ENCODE peak calls at places on chromosomes 6 and 20, in six cellular contexts. O is H9, N is brain microvascular endothelial cell, F is heart right ventricle, K is HL-60, C is heart left ventricle. G is an unnamed sample.

GRCh38 chr6:75397806-75398465 is 95.7 kb downstream of the FILIP1 start:
- DNase-seq in K (no peak), N (no peak), C (no peak), O (no peak), F (no peak), G (no peak)

GRCh38 chr20:11849976-11850670 is 67.6 kb upstream of the BTBD3 start:
- DNase-seq in K (no peak), F (no peak), N (peak), O (no peak), C (no peak), G (no peak)

GRCh38 chr20:45833883-45834796 is 541 bp downstream of the SNX21 start:
- DNase-seq in C (peak), O (peak), F (peak), N (no peak), K (no peak), G (no peak)

GRCh38 chr6:136341367-136341766 is 51.7 kb upstream of the BCLAF1 start:
- DNase-seq in K (no peak), F (no peak), N (no peak), C (no peak), O (no peak), G (no peak)

GRCh38 chr6:106805017-106805335 is 169.6 kb downstream of the CD24 start:
- DNase-seq in O (no peak), K (no peak), N (no peak), C (no peak), F (no peak), G (no peak)

GRCh38 chr20:54688476-54688875 is 213.1 kb downstream of the DOK5 start:
- DNase-seq in N (no peak), F (no peak), O (no peak), K (no peak), C (no peak), G (no peak)

GRCh38 chr6:16669227-16669626 is 92.0 kb downstream of the ATXN1 start:
- DNase-seq in K (no peak), C (no peak), N (peak), O (no peak), F (no peak), G (no peak)

GRCh38 chr20:53681352-53682212 is 87.9 kb upstream of the ZNF217 start:
- DNase-seq in C (no peak), O (no peak), F (no peak), K (no peak), N (no peak), G (no peak)

GRCh38 chr6:11900662-11901598 is 111.2 kb upstream of the HIVEP1 start:
- DNase-seq in N (no peak), C (no peak), F (no peak), O (no peak), K (no peak), G (no peak)

GRCh38 chr6:31836676-31837611 is 9.4 kb downstream of the HSPA1B start:
- DNase-seq in F (no peak), N (no peak), O (no peak), K (no peak), C (no peak), G (no peak)

GRCh38 chr6:50819906-50820589 is 1.4 kb downstream of the TFAP2B start:
- DNase-seq in K (no peak), N (no peak), O (peak), F (no peak), C (no peak), G (no peak)

GRCh38 chr6:36608788-36609563 is 14.8 kb downstream of the SRSF3 start:
- DNase-seq in N (no peak), K (no peak), C (no peak), F (no peak), O (no peak), G (no peak)

GRCh38 chr20:1832634-1833033 is 62.6 kb upstream of the SIRPA start:
- DNase-seq in N (no peak), K (no peak), C (no peak), O (no peak), F (no peak), G (no peak)

GRCh38 chr6:56241106-56241812 is 6.1 kb downstream of the COL21A1 start:
- DNase-seq in F (no peak), K (no peak), O (no peak), N (no peak), C (no peak), G (no peak)

GRCh38 chr6:116426551-116426950 is 34.6 kb upstream of the CALHM6 start:
- DNase-seq in K (no peak), F (no peak), O (no peak), C (no peak), N (no peak), G (no peak)

GRCh38 chr6:117444600-117444999 is 18.9 kb upstream of the ROS1 start:
- DNase-seq in K (no peak), F (no peak), C (no peak), O (no peak), N (no peak), G (no peak)

GRCh38 chr20:49712118-49712517 is 1.6 kb downstream of the B4GALT5 start:
- DNase-seq in O (no peak), K (no peak), C (no peak), N (no peak), F (no peak), G (no peak)

GRCh38 chr6:158279615-158280014 is 32.6 kb upstream of the TULP4 start:
- DNase-seq in O (no peak), F (peak), C (no peak), N (no peak), K (no peak), G (no peak)

GRCh38 chr20:14830466-14830865 is 493.1 kb upstream of the FLRT3 start:
- DNase-seq in F (no peak), K (no peak), N (no peak), C (no peak), O (no peak), G (no peak)

GRCh38 chr6:44010411-44011349 is 116.6 kb downstream of the MRPL14 start:
- DNase-seq in N (peak), C (peak), O (no peak), K (peak), F (peak), G (no peak)

GRCh38 chr6:89298680-89299450 is 16.2 kb downstream of the GABRR2 start:
- DNase-seq in F (no peak), O (no peak), C (no peak), N (peak), K (no peak), G (no peak)

GRCh38 chr20:36439040-36439730 is 102.1 kb upstream of the MYL9 start:
- DNase-seq in F (peak), N (peak), C (peak), K (peak), O (peak), G (no peak)

GRCh38 chr6:14671261-14671681 is 553.7 kb downstream of the CD83 start:
- DNase-seq in C (no peak), N (no peak), O (no peak), K (no peak), F (peak), G (no peak)

GRCh38 chr6:45806172-45806571 is 209.5 kb downstream of the CLIC5 start:
- DNase-seq in N (no peak), K (no peak), C (no peak), O (no peak), F (no peak), G (no peak)

GRCh38 chr6:120363429-120363828 is 970.9 kb downstream of the TBC1D32 start:
- DNase-seq in C (no peak), F (no peak), K (no peak), O (peak), N (no peak), G (no peak)

GRCh38 chr6:129605962-129606361 is 104.0 kb downstream of the ARHGAP18 start:
- DNase-seq in O (no peak), C (no peak), F (no peak), N (no peak), K (no peak), G (no peak)

GRCh38 chr20:7217606-7218005 is 450.1 kb downstream of the BMP2 start:
- DNase-seq in N (no peak), O (no peak), F (no peak), C (no peak), K (no peak), G (no peak)

GRCh38 chr6:63573899-63574553 is 1.7 kb downstream of the LOC128125822 start:
- DNase-seq in K (peak), O (peak), C (no peak), N (peak), F (peak), G (no peak)

GRCh38 chr6:44294832-44295791 is 18.0 kb downstream of the AARS2 start:
- DNase-seq in O (no peak), K (no peak), N (no peak), C (no peak), F (no peak), G (no peak)

GRCh38 chr6:45495404-45496084 is 117.8 kb upstream of the SUPT3H start:
- DNase-seq in K (peak), C (no peak), F (no peak), O (no peak), N (no peak), G (no peak)

GRCh38 chr6:10837009-10837691 is 1.2 kb downstream of the MAK start:
- DNase-seq in C (peak), N (peak), F (peak), K (no peak), O (peak), G (no peak)

GRCh38 chr6:166500246-166500645 is 86.2 kb downstream of the RAMACL start:
- DNase-seq in C (no peak), N (no peak), F (no peak), O (no peak), K (no peak), G (no peak)

GRCh38 chr20:63580796-63581461 is 6.9 kb upstream of the HELZ2 start:
- DNase-seq in C (no peak), N (peak), O (peak), F (no peak), K (peak), G (no peak)

GRCh38 chr6:113018351-113019151 is 671.4 kb downstream of the RFPL4B start:
- DNase-seq in N (peak), K (no peak), F (peak), O (no peak), C (no peak), G (no peak)

GRCh38 chr20:22684763-22685443 is 100.5 kb upstream of the FOXA2 start:
- DNase-seq in K (no peak), C (no peak), F (no peak), O (no peak), N (no peak), G (no peak)
- TF ChIP-seq CTCF in K (no peak), C (no peak), F (no peak), O (peak), N (no peak), G (no peak)

GRCh38 chr20:57335392-57335791 is 5.8 kb downstream of the SPO11 start:
- DNase-seq in C (no peak), K (no peak), O (no peak), F (no peak), N (no peak), G (no peak)

GRCh38 chr20:57329608-57330221 is at the start of gene SPO11:
- DNase-seq in N (no peak), K (no peak), C (no peak), O (peak), F (no peak), G (no peak)

GRCh38 chr20:57330998-57331397 is 1.4 kb downstream of the SPO11 start:
- DNase-seq in N (no peak), K (peak), F (no peak), O (no peak), C (no peak), G (no peak)

GRCh38 chr20:57327820-57328219 is 1.8 kb upstream of the SPO11 start:
- DNase-seq in C (no peak), N (no peak), F (no peak), K (no peak), O (no peak), G (no peak)

DNA sequence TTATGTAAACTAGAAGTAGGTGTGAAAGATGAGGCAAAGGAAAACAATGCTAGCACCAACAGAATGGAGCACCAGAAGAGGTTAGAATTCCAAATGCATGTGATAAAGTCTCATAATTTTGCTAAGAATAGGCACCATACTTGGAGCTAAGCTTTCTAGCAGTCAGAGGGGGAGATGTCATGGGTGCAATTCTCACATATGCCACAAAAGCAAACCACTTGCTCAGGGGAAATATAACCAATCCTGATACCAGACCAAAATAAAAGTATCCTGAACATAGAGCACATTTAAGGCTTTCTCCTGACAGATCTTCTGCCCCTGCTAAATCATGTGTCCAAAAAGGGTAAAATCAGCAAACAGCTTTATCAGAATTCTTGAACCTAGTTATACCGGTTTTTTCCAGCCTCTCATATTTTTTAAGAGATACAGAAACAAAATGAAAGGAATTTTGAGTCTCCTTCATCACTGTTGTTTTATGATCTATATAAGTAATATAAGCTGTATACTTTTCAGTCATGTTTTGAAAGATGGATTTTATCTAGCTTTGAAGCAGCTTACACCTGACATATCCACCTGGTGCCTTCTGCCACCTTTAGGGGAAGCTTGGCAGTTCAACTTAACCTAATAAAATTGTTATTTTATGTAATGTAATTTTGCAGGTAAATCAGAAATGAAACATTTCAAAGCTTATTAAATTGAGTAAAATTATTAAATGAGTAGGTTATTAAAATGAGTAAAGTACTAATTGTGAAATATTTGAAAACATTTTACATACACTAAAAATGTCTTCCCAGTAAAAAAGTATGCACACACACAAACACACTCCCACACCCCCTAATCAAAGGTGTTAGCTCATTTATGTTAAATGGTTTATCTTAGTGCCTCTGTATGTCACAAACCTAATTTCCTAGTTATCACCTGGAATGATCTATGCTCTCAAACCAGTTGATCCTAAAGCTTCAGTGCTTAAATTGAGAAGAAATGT is 2.8 kb downstream of the SPO11 start:
- DNase-seq in F (no peak), K (no peak), N (no peak), O (no peak), C (no peak), G (no peak)
- TF ChIP-seq CTCF in F (no peak), K (no peak), N (no peak), O (peak), C (no peak), G (no peak)

GRCh38 chr6:25993038-25993684 is 30.6 kb downstream of the TRIM38 start:
- DNase-seq in F (no peak), C (no peak), K (peak), N (no peak), O (no peak), G (no peak)

GRCh38 chr6:25995507-25995906 is 32.9 kb downstream of the TRIM38 start:
- DNase-seq in C (no peak), K (no peak), O (no peak), F (no peak), N (no peak), G (no peak)

GRCh38 chr6:25992413-25993037 is 29.9 kb downstream of the TRIM38 start:
- DNase-seq in F (peak), N (peak), C (peak), O (peak), K (peak), G (peak)

GRCh38 chr6:25990172-25990873 is 27.7 kb downstream of the TRIM38 start:
- DNase-seq in K (no peak), O (no peak), C (no peak), N (no peak), F (no peak), G (no peak)

DNA sequence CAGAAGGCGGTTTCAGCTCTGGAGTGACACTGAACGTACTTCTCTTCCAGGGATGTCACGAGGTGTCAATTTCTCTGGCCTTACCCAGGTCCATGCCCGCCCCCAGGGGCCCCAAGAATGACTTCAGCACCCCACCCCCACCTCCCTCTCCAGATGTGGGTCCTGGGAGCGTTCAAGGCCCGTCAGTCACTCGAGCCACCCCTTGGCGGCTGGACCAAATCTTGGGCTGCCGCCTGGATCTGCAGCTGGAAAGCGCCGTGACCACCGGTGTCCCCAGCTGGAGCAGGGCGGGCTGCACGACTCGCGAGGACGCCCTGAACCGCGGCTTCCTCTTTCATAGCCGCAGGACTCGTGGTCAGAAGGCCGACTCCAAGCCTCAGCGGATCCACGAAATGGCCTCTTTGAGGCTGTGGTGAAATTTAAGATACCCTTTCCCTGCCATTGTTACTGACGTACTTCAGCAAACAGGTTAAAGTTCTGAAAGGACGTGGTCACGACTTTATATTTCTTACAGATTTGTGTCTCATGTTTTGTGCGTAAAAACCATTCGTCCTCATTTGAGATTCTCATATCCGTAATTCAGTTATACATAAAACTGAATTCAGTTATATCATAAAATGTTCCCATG is 29.3 kb downstream of the TRIM38 start:
- DNase-seq in O (peak), N (peak), F (peak), C (peak), K (peak), G (peak)
- TF ChIP-seq CTCF in O (no peak), N (no peak), F (no peak), C (no peak), K (no peak), G (no peak)

GRCh38 chr6:151803743-151804142 is 3.7 kb upstream of the ESR1 start:
- DNase-seq in K (no peak), C (no peak), F (no peak), O (no peak), N (no peak), G (no peak)
- TF ChIP-seq CTCF in K (no peak), C (no peak), F (no peak), O (no peak), N (no peak), G (no peak)

DNA sequence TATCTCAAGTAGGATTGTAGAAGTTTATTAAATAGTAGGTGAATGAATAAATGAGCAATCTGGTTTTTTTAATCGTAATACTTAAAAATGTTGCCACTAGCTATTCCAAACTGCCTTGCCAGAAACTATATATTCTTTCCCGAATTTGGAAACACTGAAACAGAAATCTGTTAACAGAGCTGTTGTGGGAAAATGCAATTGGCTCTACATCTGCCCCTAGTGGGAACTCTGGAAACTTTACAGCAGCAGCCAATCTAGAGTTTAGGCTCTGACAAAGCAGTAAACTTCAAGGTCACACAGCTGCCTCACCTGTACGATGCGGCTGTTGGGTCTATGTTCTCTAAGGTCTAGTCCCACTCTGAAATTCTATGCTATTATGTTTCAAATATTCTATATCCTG is 41.7 kb downstream of the SYNE1 start:
- DNase-seq in C (no peak), O (no peak), N (no peak), K (no peak), F (no peak), G (no peak)
- TF ChIP-seq CTCF in C (peak), O (peak), N (peak), K (peak), F (peak), G (peak)

GRCh38 chr20:23493172-23493772 is 2.4 kb downstream of the CST8 start:
- DNase-seq in C (no peak), N (no peak), K (no peak), F (no peak), O (no peak), G (no peak)
- TF ChIP-seq CTCF in C (no peak), N (no peak), K (no peak), F (no peak), O (no peak), G (no peak)

GRCh38 chr6:21856844-21857243 is 263.3 kb downstream of the SOX4 start:
- DNase-seq in C (no peak), N (no peak), K (peak), O (no peak), F (no peak), G (no peak)
- TF ChIP-seq CTCF in C (no peak), N (no peak), K (no peak), O (no peak), F (no peak), G (no peak)

GRCh38 chr6:82045965-82046756 is 201.4 kb downstream of the IBTK start:
- DNase-seq in C (no peak), F (no peak), K (no peak), O (no peak), N (peak), G (no peak)
- TF ChIP-seq CTCF in C (no peak), F (no peak), K (no peak), O (no peak), N (no peak), G (no peak)